ENCODE peak calls at places on chromosomes 6 and 20, in eight cellular contexts. P, M, V, W, F, D, Q and E are unnamed samples.

GRCh38 chr20:53210931-53211330 is 238.8 kb downstream of the TSHZ2 start:
- DNase-seq in P (no peak), M (no peak), V (no peak), W (no peak), F (no peak), D (no peak), Q (no peak), E (no peak)

GRCh38 chr6:44652551-44652950 is 265.0 kb downstream of the CDC5L start:
- DNase-seq in P (no peak), M (no peak), V (no peak), W (no peak), F (no peak), D (no peak), Q (no peak), E (no peak)

GRCh38 chr6:44489912-44490604 is 102.6 kb downstream of the CDC5L start:
- DNase-seq in P (no peak), M (no peak), V (no peak), W (peak; percentile 74), F (no peak), D (no peak), Q (no peak), E (no peak)

GRCh38 chr6:122947355-122947754 is 48.7 kb upstream of the CLVS2 start:
- DNase-seq in P (no peak), M (peak; percentile 81), V (peak; percentile 73), W (no peak), F (no peak), D (no peak), Q (no peak), E (no peak)

GRCh38 chr6:27605401-27606342 is 132.8 kb upstream of the ZNF184 start:
- DNase-seq in P (no peak), M (peak; percentile 87), V (peak; percentile 90), W (no peak), F (peak; percentile 61), D (no peak), Q (no peak), E (no peak)

GRCh38 chr6:50791900-50792508 is 26.7 kb upstream of the TFAP2B start:
- DNase-seq in P (no peak), M (peak; percentile 87), V (peak; percentile 79), W (no peak), F (peak; percentile 61), D (no peak), Q (no peak), E (no peak)

GRCh38 chr6:125323376-125323775 is 21.6 kb upstream of the HDDC2 start:
- DNase-seq in P (no peak), M (no peak), V (no peak), W (no peak), F (no peak), D (no peak), Q (no peak), E (no peak)

GRCh38 chr6:167577891-167578361 is 248.8 kb upstream of the AFDN start:
- DNase-seq in P (no peak), M (no peak), V (no peak), W (no peak), F (no peak), D (no peak), Q (no peak), E (no peak)

GRCh38 chr6:33433560-33434191 is 13.8 kb downstream of the SYNGAP1 start:
- DNase-seq in P (no peak), M (peak; percentile 64), V (peak; percentile 55), W (no peak), F (no peak), D (no peak), Q (no peak), E (no peak)
- H3K27ac ChIP-seq in P (peak overlapping the region; percentile 24), M (peak overlapping the region; percentile 100), V (peak overlapping the region; percentile 82), W (peak overlapping the region; percentile 76), F (no peak overlapping the region), D (no peak overlapping the region), Q (no peak overlapping the region), E (no peak overlapping the region)

GRCh38 chr6:154196333-154196732 is 157.3 kb downstream of the OPRM1 start:
- DNase-seq in P (no peak), M (no peak), V (no peak), W (no peak), F (no peak), D (no peak), Q (no peak), E (no peak)
- H3K4me1 ChIP-seq in P (no peaks in the 10 kb centered on the region), M (no peaks in the 10 kb centered on the region), V (no peaks in the 10 kb centered on the region), W (peaks cover 3% of the 10 kb centered on the region), F (no peaks in the 10 kb centered on the region), D (peaks cover 4% of the 10 kb centered on the region), Q (peaks cover 17% of the 10 kb centered on the region), E (no peaks in the 10 kb centered on the region)

DNA sequence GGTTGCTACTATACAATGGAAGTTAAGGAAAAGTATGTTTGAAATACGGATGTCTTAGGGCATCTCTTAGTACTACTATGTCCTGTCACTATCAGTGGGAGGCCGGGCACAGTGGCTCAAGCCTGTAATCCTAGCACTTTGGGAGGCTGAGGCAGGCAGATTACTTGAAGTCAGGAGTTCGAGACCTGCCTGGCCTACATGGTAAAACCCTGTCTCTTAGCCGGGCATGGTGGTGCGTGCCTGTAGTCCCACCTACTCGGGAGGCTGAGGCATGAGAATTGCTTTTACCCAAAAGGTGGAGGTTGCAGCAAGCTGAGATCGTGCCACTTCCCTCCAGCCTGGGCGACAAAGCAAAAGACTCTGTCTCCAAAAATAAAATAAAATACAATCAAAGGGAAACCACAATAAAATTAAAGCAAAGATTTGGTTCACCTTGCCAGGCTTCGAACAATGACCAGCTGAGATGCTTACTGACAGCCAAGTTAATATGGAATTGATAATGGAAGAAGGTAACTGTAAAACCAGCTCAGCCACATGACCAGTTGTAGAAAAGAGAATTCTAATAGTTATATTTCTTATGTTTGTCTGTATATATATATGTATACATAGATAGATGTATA is 6.5 kb downstream of the CD24 start:
- DNase-seq in P (no peak), M (no peak), V (no peak), W (no peak), F (no peak), D (no peak), Q (no peak), E (no peak)
- TF ChIP-seq CTCF in P (no peak), M (no peak), V (no peak), W (no peak), F (no peak), D (no peak), Q (no peak), E (no peak)

DNA sequence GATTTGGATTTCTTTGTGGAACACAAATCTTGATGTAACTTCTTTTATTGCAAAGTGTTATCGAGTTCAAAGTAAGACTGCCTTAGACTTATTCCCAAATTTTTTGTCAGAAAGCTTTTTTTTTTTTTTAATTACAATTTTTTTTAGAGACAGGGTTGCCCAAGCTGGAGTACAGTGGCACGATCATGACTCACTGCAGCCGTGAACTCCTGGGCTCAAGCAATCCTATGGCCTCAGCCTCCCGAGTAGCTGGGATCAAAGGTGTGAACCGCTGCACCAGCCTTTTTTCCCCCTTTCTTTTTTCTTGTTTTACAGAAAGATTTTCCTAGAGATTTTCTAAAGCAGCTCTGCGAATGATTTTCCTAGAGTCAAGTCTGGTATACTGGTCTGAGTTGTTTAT is 2.8 kb downstream of the RIOK1 start:
- DNase-seq in P (no peak), M (no peak), V (no peak), W (no peak), F (no peak), D (no peak), Q (no peak), E (no peak)
- H3K27ac ChIP-seq in P (no peak overlapping the region), M (no peak overlapping the region), V (no peak overlapping the region), W (no peak overlapping the region), F (no peak overlapping the region), D (no peak overlapping the region), Q (no peak overlapping the region), E (no peak overlapping the region)

GRCh38 chr6:131382646-131383045 is 190.4 kb upstream of the ARG1 start:
- DNase-seq in P (no peak), M (no peak), V (no peak), W (no peak), F (no peak), D (no peak), Q (no peak), E (no peak)
- H3K4me1 ChIP-seq in P (no peaks in the 10 kb centered on the region), M (peaks cover 27% of the 10 kb centered on the region), V (peaks cover 6% of the 10 kb centered on the region), W (no peaks in the 10 kb centered on the region), F (no peaks in the 10 kb centered on the region), D (no peaks in the 10 kb centered on the region), Q (no peaks in the 10 kb centered on the region), E (peaks cover 4% of the 10 kb centered on the region)

GRCh38 chr6:145960918-145961604 is 3.1 kb downstream of the SHPRH start:
- DNase-seq in P (no peak), M (no peak), V (no peak), W (no peak), F (no peak), D (no peak), Q (no peak), E (no peak)
- TF ChIP-seq CTCF in P (no peak), M (no peak), V (no peak), W (no peak), F (no peak), D (no peak), Q (no peak), E (no peak)

GRCh38 chr20:1265226-1265915 is 723 bp upstream of the SNPH start:
- DNase-seq in P (no peak), M (no peak), V (no peak), W (no peak), F (no peak), D (no peak), Q (no peak), E (no peak)
- H3K27ac ChIP-seq in P (peak overlapping the region; percentile 70), M (no peak overlapping the region), V (no peak overlapping the region), W (peak overlapping the region; percentile 66), F (no peak overlapping the region), D (no peak overlapping the region), Q (peak overlapping the region; percentile 43), E (peak overlapping the region; percentile 76)

DNA sequence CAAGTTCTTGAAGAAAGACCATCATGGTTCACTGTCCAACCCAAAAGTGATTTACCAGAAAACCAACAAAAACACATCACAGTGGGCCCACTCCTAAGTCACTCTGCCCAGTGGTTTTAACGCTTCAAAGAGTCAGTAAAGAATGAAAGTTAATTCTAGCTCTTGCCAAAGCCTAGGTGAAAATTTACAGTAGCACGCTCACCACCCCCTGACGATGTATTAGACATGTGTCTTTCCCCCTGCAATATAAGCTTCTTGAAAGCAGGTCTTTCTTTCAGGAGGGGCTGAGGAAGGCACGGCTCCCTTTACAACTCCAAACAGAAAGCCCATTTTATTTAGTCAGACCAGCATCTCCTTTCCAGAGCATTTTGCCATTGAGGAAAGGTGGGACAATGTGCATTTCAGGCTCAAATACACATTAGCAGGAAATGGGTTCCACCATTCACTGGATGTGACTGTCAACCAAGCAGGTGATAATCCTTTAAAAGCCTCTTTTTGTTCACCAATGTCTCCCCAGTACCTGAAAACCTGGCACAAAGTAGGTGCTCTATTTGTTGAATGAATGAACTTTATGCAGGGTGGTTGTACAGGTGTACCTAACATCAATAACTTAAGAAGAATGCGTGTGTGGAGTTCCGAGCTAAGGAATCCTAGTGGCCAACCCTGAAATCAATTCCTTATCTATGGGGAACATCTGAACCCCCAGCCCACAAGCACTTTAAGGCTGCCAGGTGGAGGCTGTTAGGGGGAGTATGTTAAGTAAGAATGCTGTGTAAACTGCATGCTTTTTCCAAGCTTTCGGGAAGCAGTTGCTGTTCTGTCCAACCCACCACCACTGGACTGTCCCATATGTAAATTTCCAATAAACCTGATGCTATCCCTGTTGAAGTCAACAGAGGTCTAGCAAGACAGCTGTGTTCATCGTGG is 11.4 kb downstream of the EZR start:
- DNase-seq in P (no peak), M (peak; percentile 44), V (no peak), W (peak; percentile 47), F (no peak), D (no peak), Q (peak; percentile 3), E (no peak)
- H3K4me1 ChIP-seq in P (peaks cover 93% of the 10 kb centered on the region), M (peaks cover 96% of the 10 kb centered on the region), V (peaks cover 12% of the 10 kb centered on the region), W (no peaks in the 10 kb centered on the region), F (peaks cover 55% of the 10 kb centered on the region), D (peaks cover 63% of the 10 kb centered on the region), Q (peaks cover 89% of the 10 kb centered on the region), E (peaks cover 97% of the 10 kb centered on the region)